ENCODE peak calls at places on chromosomes 13 and 19, in four cellular contexts. J is breast epithelium, E is IMR-90, F is endodermal cell. S is an unnamed sample.

GRCh38 chr19:12689581-12690216 is 1.9 kb downstream of the GNG14 start:
- DNase-seq in E (no peak), F (no peak), J (no peak), S (no peak)

GRCh38 chr19:30817965-30818364 is 445.8 kb downstream of the ZNF536 start:
- DNase-seq in F (no peak), E (no peak), J (no peak), S (no peak)

GRCh38 chr19:8988204-8988603 is 22.0 kb downstream of the MUC16 start:
- DNase-seq in J (no peak), E (no peak), F (peak), S (peak)

GRCh38 chr13:112346173-112346898 is 29.8 kb upstream of the SPACA7 start:
- DNase-seq in F (peak), E (no peak), J (no peak), S (no peak)

GRCh38 chr13:25042141-25042540 is 53.8 kb upstream of the PABPC3 start:
- DNase-seq in F (no peak), J (no peak), E (no peak), S (peak)

GRCh38 chr13:36536546-36536945 is 104.3 kb downstream of the CCNA1 start:
- DNase-seq in J (no peak), E (no peak), F (no peak), S (no peak)

GRCh38 chr19:3374369-3375112 is 8.2 kb downstream of the NFIC start:
- DNase-seq in J (no peak), F (no peak), E (no peak), S (peak)

GRCh38 chr13:98581971-98582702 is 5.2 kb upstream of the STK24 start:
- DNase-seq in F (no peak), J (no peak), E (peak), S (no peak)

GRCh38 chr13:23384111-23384510 is 49.4 kb downstream of the SACS start:
- DNase-seq in J (no peak), E (peak), F (no peak), S (no peak)

GRCh38 chr19:17086129-17086528 is 10.6 kb downstream of the MYO9B start:
- DNase-seq in E (no peak), J (no peak), F (no peak), S (no peak)

DNA sequence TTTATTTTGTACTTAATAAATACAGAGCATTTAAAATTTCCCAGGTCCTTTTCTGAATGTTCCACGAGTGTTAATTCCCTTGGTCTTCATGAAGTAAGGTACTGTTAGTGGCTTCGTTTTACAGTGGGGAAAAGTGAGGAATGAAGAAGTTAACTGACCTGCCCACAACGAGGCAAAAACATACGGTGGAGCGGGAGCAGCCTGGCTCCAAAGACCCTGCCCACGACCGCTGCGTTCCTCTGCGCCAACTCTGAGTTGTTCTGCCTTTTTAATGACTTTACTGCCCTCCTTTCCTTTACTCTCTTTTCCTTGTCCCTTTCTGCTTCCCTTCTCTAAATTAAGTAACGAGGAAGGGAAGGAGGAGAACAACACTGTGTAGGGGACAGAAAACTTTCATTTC is 392.9 kb downstream of the PCDH9 start:
- DNase-seq in F (no peak), J (no peak), E (no peak), S (no peak)
- H3K4me3 ChIP-seq in F (no peak), J (no peak), E (no peak), S (no peak)

GRCh38 chr13:26707122-26708006 is 53.2 kb downstream of the GPR12 start:
- DNase-seq in J (no peak), F (peak), E (peak), S (peak)
- TF ChIP-seq CTCF in J (peak), F (peak), E (peak), S (peak)

GRCh38 chr19:32291876-32292275 is 53.5 kb upstream of the ZNF507 start:
- DNase-seq in E (no peak), J (no peak), F (no peak), S (no peak)

GRCh38 chr19:32289566-32290210 is 55.7 kb upstream of the ZNF507 start:
- DNase-seq in F (no peak), J (no peak), E (no peak), S (no peak)

GRCh38 chr19:32287086-32287485 is 58.3 kb upstream of the ZNF507 start:
- DNase-seq in J (no peak), E (no peak), F (no peak), S (no peak)

DNA sequence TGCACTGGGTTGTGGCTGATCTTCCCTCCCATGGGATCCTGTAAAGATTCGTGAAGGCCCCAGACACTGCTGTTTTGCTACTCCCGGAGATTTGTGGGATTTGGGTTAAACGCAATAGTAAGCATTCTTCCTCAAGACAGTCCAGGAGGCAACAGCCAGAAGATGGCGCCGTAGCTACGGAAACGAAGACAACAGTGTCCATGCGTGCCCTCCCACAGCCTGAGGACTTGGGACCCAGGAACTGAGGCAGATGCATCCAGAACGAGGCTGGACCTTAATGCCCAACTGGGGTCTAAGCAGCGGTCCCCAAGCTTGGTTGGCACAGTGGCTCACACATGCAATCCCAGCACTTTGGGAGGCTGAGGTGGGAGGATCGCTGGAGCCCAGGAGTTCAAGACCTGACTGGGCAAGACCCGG is 57.6 kb upstream of the ZNF507 start:
- DNase-seq in E (peak), F (peak), J (no peak), S (peak)
- H3K4me3 ChIP-seq in E (no peak), F (no peak), J (no peak), S (no peak)

GRCh38 chr19:58336216-58336615 is 9.4 kb downstream of the ZSCAN22 start:
- DNase-seq in E (no peak), J (no peak), F (no peak), S (no peak)
- TF ChIP-seq CTCF in E (no peak), J (no peak), F (no peak), S (no peak)

DNA sequence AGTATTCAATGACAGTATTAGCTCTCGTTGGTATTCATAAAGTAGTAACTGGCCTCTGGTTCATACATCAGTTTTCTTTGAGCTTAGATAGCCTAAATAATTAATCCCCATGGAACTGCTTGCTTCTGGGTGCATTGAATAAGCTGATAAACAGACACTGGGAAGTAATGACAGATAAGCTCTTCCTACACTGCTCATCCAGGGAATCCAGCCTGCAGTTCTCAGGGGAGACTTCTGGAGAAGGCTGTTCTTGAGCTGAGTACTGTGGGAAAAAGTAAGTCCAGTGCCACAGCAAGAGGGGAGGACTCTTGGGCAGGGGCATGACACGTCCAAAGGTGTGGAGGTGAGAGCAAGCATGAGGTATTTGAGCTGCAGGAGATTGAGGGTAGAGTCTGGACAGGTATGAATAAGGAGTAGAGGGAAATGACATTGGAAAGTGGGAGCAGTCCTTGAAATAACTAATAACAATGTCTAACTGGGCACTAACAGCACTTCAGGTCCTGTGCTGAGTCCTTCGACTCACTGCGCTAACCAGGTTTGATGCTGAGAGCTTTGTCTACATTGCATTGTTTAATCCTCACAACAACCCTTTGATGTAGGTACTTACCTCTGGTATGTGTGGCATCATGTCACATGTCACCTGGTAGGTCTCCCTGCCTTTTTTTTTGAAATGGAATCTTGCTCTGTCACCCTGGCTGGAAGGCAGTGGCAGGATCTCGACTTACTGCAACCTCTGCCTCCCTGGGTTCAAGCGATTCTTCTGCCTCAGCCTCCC is 7.2 kb downstream of the GARRE1 start:
- DNase-seq in J (no peak), F (no peak), E (no peak), S (no peak)
- H3K4me3 ChIP-seq in J (no peak), F (peak), E (no peak), S (no peak)

DNA sequence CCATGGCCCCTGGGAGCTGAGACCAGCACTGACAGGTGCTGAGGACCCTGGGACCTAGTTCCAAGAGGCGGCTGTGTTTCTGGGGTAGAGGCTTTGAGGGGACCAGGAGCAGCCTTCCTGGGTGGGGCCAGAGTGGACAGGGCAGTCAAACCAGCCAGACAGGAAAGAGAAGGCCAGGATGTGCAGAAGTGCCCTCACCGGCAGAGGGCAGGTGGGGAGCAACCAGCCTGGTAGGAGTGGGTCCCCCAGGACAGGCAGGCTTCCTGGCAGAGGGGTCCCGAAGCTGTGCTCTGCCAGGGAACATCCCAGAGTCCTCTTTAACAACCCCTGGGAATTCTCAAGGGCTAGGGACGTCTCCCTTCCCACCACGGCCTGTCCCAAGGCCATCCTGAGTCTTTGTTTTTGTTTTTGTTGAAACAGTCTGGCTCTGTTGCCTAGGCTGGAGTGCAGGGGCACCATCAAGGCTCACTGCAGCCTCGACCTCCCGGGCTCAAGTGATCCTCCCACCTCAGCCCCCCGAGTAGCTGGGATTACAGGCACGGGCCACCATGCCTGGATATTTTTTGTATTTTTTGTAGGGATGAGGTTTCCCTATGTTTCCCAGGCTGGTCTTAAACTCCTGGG is 3.0 kb upstream of the HIPK4 start:
- DNase-seq in E (no peak), J (peak), F (no peak), S (peak)
- TF ChIP-seq CTCF in E (peak), J (peak), F (peak), S (peak)

DNA sequence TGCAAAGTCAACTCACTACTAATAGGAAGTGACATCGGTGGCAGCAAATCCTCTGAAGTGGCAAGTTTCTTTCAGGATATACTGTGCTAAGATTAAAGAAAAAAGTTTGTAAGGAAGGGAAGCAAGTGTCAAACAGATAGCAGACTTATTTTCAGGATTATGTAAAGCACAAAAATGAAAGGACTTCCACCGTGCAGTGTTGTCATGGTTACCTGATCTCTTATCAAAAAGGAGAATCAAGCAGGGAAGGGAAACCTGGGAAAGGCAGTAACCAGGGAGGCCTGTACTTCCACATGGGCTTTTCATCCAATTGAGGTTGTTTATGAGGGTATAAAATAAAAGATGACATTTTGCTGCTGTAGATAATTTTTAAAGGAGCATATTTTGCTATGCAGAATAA is 117.2 kb upstream of the FNDC3A start:
- DNase-seq in J (no peak), F (no peak), E (no peak), S (no peak)
- H3K4me3 ChIP-seq in J (no peak), F (no peak), E (no peak), S (no peak)

S was measured in LNCaP clone FGC.